ENCODE peak calls at places on chromosomes 12 and 14, in seven cellular contexts. One of them, this sample, is unnamed.
A peak's percentile ranks its signal among the peaks of the same experiment; 100 is the strongest.

GRCh38 chr12:54439521-54440255 is 20.6 kb upstream of the ITGA5 start:
- DNase-seq in HL-60: peak; percentile 66
- DNase-seq in psoas muscle: no peak
- DNase-seq in neural progenitor cell: peak; percentile 64
- DNase-seq in AG04450: peak; percentile 60
- DNase-seq in lung: no peak
- DNase-seq in lower lobe of right lung: no peak
- DNase-seq in this sample: peak; percentile 71

GRCh38 chr12:38934696-38935095 is 29.3 kb upstream of the CPNE8 start:
- DNase-seq in HL-60: no peak
- DNase-seq in psoas muscle: no peak
- DNase-seq in neural progenitor cell: no peak
- DNase-seq in AG04450: no peak
- DNase-seq in lung: no peak
- DNase-seq in lower lobe of right lung: no peak
- DNase-seq in this sample: no peak

GRCh38 chr12:71900091-71900490 is 38.6 kb upstream of the TPH2 start:
- DNase-seq in HL-60: no peak
- DNase-seq in psoas muscle: no peak
- DNase-seq in neural progenitor cell: no peak
- DNase-seq in AG04450: no peak
- DNase-seq in lung: no peak
- DNase-seq in lower lobe of right lung: no peak
- DNase-seq in this sample: no peak

GRCh38 chr14:65239143-65239672 is 136.9 kb upstream of the MAX start:
- DNase-seq in HL-60: peak; percentile 1
- DNase-seq in psoas muscle: no peak
- DNase-seq in neural progenitor cell: no peak
- DNase-seq in AG04450: no peak
- DNase-seq in lung: no peak
- DNase-seq in lower lobe of right lung: no peak
- DNase-seq in this sample: no peak

GRCh38 chr12:120640840-120641833 is 711 bp downstream of the CABP1 start:
- DNase-seq in HL-60: no peak
- DNase-seq in psoas muscle: peak; percentile 74
- DNase-seq in neural progenitor cell: peak; percentile 93
- DNase-seq in AG04450: no peak
- DNase-seq in lung: peak; percentile 54
- DNase-seq in lower lobe of right lung: peak; percentile 67
- DNase-seq in this sample: no peak

GRCh38 chr12:130463259-130463658 is 125.6 kb downstream of the PIWIL1 start:
- DNase-seq in HL-60: no peak
- DNase-seq in psoas muscle: no peak
- DNase-seq in neural progenitor cell: no peak
- DNase-seq in AG04450: no peak
- DNase-seq in lung: no peak
- DNase-seq in lower lobe of right lung: no peak
- DNase-seq in this sample: no peak

GRCh38 chr14:91244501-91244901 is at the start of gene GPR68:
- DNase-seq in HL-60: peak; percentile 78
- DNase-seq in psoas muscle: no peak
- DNase-seq in neural progenitor cell: peak; percentile 71
- DNase-seq in AG04450: peak; percentile 46
- DNase-seq in lung: no peak
- DNase-seq in lower lobe of right lung: no peak
- DNase-seq in this sample: no peak

GRCh38 chr14:67733609-67734008 is 31.9 kb downstream of the RDH12 start:
- DNase-seq in HL-60: no peak
- DNase-seq in psoas muscle: no peak
- DNase-seq in neural progenitor cell: peak; percentile 8
- DNase-seq in AG04450: no peak
- DNase-seq in lung: no peak
- DNase-seq in lower lobe of right lung: no peak
- DNase-seq in this sample: no peak

GRCh38 chr12:107594995-107595394 is 90.6 kb upstream of the PWP1 start:
- DNase-seq in HL-60: no peak
- DNase-seq in psoas muscle: no peak
- DNase-seq in neural progenitor cell: no peak
- DNase-seq in AG04450: no peak
- DNase-seq in lung: no peak
- DNase-seq in lower lobe of right lung: no peak
- DNase-seq in this sample: no peak

GRCh38 chr12:16135323-16135722 is 142.2 kb downstream of the SLC15A5 start:
- DNase-seq in HL-60: no peak
- DNase-seq in psoas muscle: no peak
- DNase-seq in neural progenitor cell: no peak
- DNase-seq in AG04450: no peak
- DNase-seq in lung: no peak
- DNase-seq in lower lobe of right lung: no peak
- DNase-seq in this sample: no peak

GRCh38 chr12:71626768-71627167 is 36.9 kb downstream of the ZFC3H1 start:
- DNase-seq in HL-60: no peak
- DNase-seq in psoas muscle: no peak
- DNase-seq in neural progenitor cell: no peak
- DNase-seq in AG04450: no peak
- DNase-seq in lung: no peak
- DNase-seq in lower lobe of right lung: no peak
- DNase-seq in this sample: no peak

DNA sequence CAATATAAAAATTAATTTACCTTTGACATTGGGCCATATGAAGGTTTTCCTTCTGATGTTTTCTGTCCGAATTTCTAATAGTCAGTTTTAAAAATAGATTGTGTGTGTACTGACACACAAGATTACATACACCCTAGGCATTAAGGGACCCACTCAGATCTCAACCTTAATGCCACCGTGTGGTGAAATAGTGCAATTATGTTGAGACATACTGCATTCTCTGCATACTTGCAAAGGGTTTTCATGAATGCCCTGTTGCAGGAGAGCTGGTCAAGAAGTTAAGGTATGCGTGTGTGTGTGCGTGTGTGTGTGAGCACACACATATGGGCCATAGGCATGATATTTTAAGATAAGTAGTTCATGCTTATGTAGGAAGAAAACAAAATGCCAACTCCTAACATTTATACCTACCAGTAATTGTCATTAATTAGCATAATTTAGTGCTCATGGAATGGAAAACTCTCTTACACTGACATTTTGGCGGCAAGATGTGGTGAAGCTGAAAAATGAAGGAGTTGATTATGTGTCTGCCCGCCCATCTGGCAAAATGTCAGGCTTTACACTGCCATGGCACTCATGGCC is 58.8 kb downstream of the PIK3C2G start:
- DNase-seq in HL-60: peak; percentile 6
- DNase-seq in psoas muscle: no peak
- DNase-seq in neural progenitor cell: peak; percentile 79
- DNase-seq in AG04450: peak; percentile 59
- DNase-seq in lung: no peak
- DNase-seq in lower lobe of right lung: no peak
- DNase-seq in this sample: no peak
- TF ChIP-seq CTCF in HL-60: peak; percentile 25
- TF ChIP-seq CTCF in psoas muscle: no peak
- TF ChIP-seq CTCF in neural progenitor cell: peak; percentile 64
- TF ChIP-seq CTCF in AG04450: peak; percentile 53
- TF ChIP-seq CTCF in lung: no peak
- TF ChIP-seq CTCF in lower lobe of right lung: peak; percentile 38
- TF ChIP-seq CTCF in this sample: no peak

DNA sequence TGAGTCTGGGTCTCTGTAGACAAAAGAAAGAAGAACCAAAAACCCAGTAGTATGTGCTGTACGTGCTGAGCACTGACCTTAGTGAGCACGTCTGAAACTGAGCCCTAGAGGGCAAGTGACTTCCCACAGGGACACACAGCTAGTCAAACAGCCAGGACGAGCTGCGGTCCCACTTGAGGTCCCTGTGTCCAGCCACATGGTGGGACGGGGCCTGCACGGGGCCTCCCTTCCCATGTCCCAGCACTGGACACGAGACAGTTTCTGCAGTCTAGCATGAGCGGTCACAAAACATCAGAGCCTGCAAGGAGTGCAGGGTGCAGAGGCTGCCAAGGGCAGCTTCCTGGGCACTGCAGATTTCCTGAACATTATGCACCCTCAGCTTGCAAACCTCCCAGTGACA is 121.6 kb downstream of the NCOR2 start:
- DNase-seq in HL-60: no peak
- DNase-seq in psoas muscle: peak; percentile 31
- DNase-seq in neural progenitor cell: no peak
- DNase-seq in AG04450: no peak
- DNase-seq in lung: no peak
- DNase-seq in lower lobe of right lung: peak; percentile 38
- DNase-seq in this sample: no peak
- H3K27ac ChIP-seq in HL-60: no peak overlapping the region
- H3K27ac ChIP-seq in psoas muscle: no peak overlapping the region
- H3K27ac ChIP-seq in neural progenitor cell: no peak overlapping the region
- H3K27ac ChIP-seq in AG04450: no peak overlapping the region
- H3K27ac ChIP-seq in lung: no peak overlapping the region
- H3K27ac ChIP-seq in lower lobe of right lung: no peak overlapping the region
- H3K27ac ChIP-seq in this sample: no peak overlapping the region

GRCh38 chr14:75562494-75562893 is 15.9 kb upstream of the FLVCR2 start:
- DNase-seq in HL-60: no peak
- DNase-seq in psoas muscle: no peak
- DNase-seq in neural progenitor cell: no peak
- DNase-seq in AG04450: no peak
- DNase-seq in lung: no peak
- DNase-seq in lower lobe of right lung: no peak
- DNase-seq in this sample: no peak
- H3K4me3 ChIP-seq in HL-60: no peak overlapping the region
- H3K4me3 ChIP-seq in psoas muscle: no peak overlapping the region
- H3K4me3 ChIP-seq in neural progenitor cell: no peak overlapping the region
- H3K4me3 ChIP-seq in AG04450: no peak overlapping the region
- H3K4me3 ChIP-seq in lung: no peak overlapping the region
- H3K4me3 ChIP-seq in lower lobe of right lung: no peak overlapping the region
- H3K4me3 ChIP-seq in this sample: no peak overlapping the region

DNA sequence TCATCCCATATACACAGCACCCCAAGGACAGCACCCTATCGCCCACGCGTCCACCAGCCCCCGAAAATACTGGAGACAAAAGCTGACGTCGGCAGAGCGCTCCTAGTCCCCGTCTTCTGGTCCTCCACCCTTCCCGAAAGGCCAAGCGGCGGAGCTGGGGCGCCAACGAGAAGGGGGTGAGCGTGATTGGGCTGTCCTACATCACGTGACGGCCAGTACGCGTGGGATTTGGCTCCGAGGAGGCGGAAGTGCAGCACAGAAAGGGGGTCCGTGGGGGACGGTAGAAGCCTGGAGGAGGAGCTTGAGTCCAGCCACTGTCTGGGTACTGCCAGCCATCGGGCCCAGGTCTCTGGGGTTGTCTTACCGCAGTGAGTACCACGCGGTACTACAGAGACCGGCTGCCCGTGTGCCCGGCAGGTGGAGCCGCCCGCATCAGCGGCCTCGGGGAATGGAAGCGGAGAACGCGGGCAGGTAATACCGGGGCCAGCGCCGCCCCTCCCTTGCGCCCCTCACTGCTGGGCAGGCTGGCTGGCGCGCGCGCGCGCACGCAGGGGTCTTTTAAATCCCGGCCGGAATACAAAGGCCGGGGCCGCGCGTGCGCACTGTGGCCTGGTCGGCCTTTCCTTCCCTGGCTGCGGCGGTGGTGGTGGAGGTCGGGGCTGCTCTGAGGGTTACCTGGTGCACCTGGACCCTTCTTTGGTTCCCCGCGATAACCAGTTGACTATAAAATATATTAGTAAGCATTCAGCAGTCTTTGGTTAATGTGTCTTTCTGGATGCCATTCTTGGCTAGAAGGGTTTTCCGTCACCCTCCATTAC is at the start of gene TDG:
- DNase-seq in HL-60: peak; percentile 94
- DNase-seq in psoas muscle: peak; percentile 99
- DNase-seq in neural progenitor cell: peak; percentile 98
- DNase-seq in AG04450: peak; percentile 97
- DNase-seq in lung: peak; percentile 99
- DNase-seq in lower lobe of right lung: peak; percentile 98
- DNase-seq in this sample: peak; percentile 99
- TF ChIP-seq CTCF in HL-60: no peak
- TF ChIP-seq CTCF in psoas muscle: no peak
- TF ChIP-seq CTCF in neural progenitor cell: peak; percentile 20
- TF ChIP-seq CTCF in AG04450: peak; percentile 15
- TF ChIP-seq CTCF in lung: no peak
- TF ChIP-seq CTCF in lower lobe of right lung: no peak
- TF ChIP-seq CTCF in this sample: no peak

GRCh38 chr14:99545574-99545973 is 58.4 kb downstream of the CCDC85C start:
- DNase-seq in HL-60: no peak
- DNase-seq in psoas muscle: no peak
- DNase-seq in neural progenitor cell: no peak
- DNase-seq in AG04450: no peak
- DNase-seq in lung: no peak
- DNase-seq in lower lobe of right lung: no peak
- DNase-seq in this sample: no peak

GRCh38 chr14:99543985-99544384 is 60.0 kb downstream of the CCDC85C start:
- DNase-seq in HL-60: no peak
- DNase-seq in psoas muscle: no peak
- DNase-seq in neural progenitor cell: no peak
- DNase-seq in AG04450: no peak
- DNase-seq in lung: no peak
- DNase-seq in lower lobe of right lung: no peak
- DNase-seq in this sample: no peak

GRCh38 chr14:99546230-99546879 is 57.7 kb downstream of the CCDC85C start:
- DNase-seq in HL-60: no peak
- DNase-seq in psoas muscle: no peak
- DNase-seq in neural progenitor cell: peak; percentile 65
- DNase-seq in AG04450: no peak
- DNase-seq in lung: no peak
- DNase-seq in lower lobe of right lung: no peak
- DNase-seq in this sample: no peak

GRCh38 chr14:99543369-99543768 is 60.6 kb downstream of the CCDC85C start:
- DNase-seq in HL-60: no peak
- DNase-seq in psoas muscle: no peak
- DNase-seq in neural progenitor cell: no peak
- DNase-seq in AG04450: no peak
- DNase-seq in lung: no peak
- DNase-seq in lower lobe of right lung: no peak
- DNase-seq in this sample: no peak

DNA sequence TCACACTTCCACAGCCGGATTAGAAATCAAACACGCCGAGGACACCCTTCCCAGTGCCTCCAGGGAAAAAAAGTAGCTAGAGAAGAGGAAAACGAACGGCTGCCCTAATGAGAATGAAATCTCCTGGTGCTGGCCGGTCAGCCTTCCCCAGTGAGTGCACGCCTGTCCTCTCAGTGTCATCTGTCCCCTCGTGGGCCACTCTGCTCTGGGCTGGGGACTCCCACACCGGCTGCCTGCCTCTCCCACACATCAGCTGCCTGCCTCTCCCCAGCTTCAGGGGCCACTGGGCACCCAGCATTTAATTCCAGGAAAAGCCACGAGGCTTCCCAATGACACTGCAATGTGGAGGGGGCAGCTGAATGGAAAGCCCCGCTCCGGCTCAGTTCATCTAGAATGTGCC is 59.0 kb downstream of the CCDC85C start:
- DNase-seq in HL-60: no peak
- DNase-seq in psoas muscle: no peak
- DNase-seq in neural progenitor cell: no peak
- DNase-seq in AG04450: no peak
- DNase-seq in lung: no peak
- DNase-seq in lower lobe of right lung: no peak
- DNase-seq in this sample: no peak
- H3K27ac ChIP-seq in HL-60: no peak overlapping the region
- H3K27ac ChIP-seq in psoas muscle: no peak overlapping the region
- H3K27ac ChIP-seq in neural progenitor cell: peak overlapping the region; percentile 4
- H3K27ac ChIP-seq in AG04450: no peak overlapping the region
- H3K27ac ChIP-seq in lung: no peak overlapping the region
- H3K27ac ChIP-seq in lower lobe of right lung: no peak overlapping the region
- H3K27ac ChIP-seq in this sample: no peak overlapping the region

GRCh38 chr14:93967637-93968250 is 8.6 kb downstream of the ASB2 start:
- DNase-seq in HL-60: no peak
- DNase-seq in psoas muscle: no peak
- DNase-seq in neural progenitor cell: no peak
- DNase-seq in AG04450: no peak
- DNase-seq in lung: no peak
- DNase-seq in lower lobe of right lung: no peak
- DNase-seq in this sample: no peak
- H3K4me3 ChIP-seq in HL-60: no peak overlapping the region
- H3K4me3 ChIP-seq in psoas muscle: no peak overlapping the region
- H3K4me3 ChIP-seq in neural progenitor cell: no peak overlapping the region
- H3K4me3 ChIP-seq in AG04450: no peak overlapping the region
- H3K4me3 ChIP-seq in lung: no peak overlapping the region
- H3K4me3 ChIP-seq in lower lobe of right lung: no peak overlapping the region
- H3K4me3 ChIP-seq in this sample: no peak overlapping the region